ENCODE peak calls at places on chromosomes 3 and 15, in nine cellular contexts. U is PC-3, A is HFFc6, F is kidney, Z is transverse colon, Y is GM10248, L is adrenal gland, K is esophagus squamous epithelium, D is mammary epithelial cell. N is an unnamed sample.

GRCh38 chr15:40157748-40158447 is 3.0 kb upstream of the BUB1B start:
- DNase-seq in L (no peak), Y (no peak), A (no peak), D (no peak), F (no peak), Z (no peak), U (no peak), K (no peak), N (no peak)

GRCh38 chr15:72116680-72117447 is 1.1 kb downstream of the MYO9A start:
- DNase-seq in U (peak; percentile 19), D (peak; percentile 19), A (no peak), F (no peak), Z (peak; percentile 33), K (no peak), Y (no peak), L (peak; percentile 78), N (no peak)

GRCh38 chr3:117486709-117487394 is 777.3 kb downstream of the TUSC7 start:
- DNase-seq in F (no peak), U (no peak), D (no peak), A (no peak), L (no peak), Y (peak; percentile 5), K (no peak), Z (no peak), N (no peak)

GRCh38 chr3:63193647-63194046 is 84.5 kb upstream of the SYNPR start:
- DNase-seq in L (no peak), D (peak; percentile 9), A (peak; percentile 23), Y (no peak), F (no peak), K (no peak), U (peak; percentile 23), Z (no peak), N (no peak)

GRCh38 chr15:101381671-101382212 is 86.7 kb upstream of the SNRPA1 start:
- DNase-seq in F (peak; percentile 35), Z (no peak), Y (no peak), A (no peak), K (no peak), L (no peak), U (no peak), D (peak; percentile 3), N (no peak)

GRCh38 chr15:88688394-88688933 is 49.6 kb downstream of the ISG20 start:
- DNase-seq in F (no peak), Z (no peak), L (no peak), Y (no peak), K (no peak), A (no peak), D (no peak), U (no peak), N (no peak)

GRCh38 chr3:186627852-186628414 is 12.3 kb upstream of the FETUB start:
- DNase-seq in D (no peak), A (no peak), Z (no peak), U (no peak), F (no peak), L (no peak), Y (no peak), K (no peak), N (no peak)

GRCh38 chr3:14274999-14275961 is 96.7 kb downstream of the LSM3 start:
- DNase-seq in Y (no peak), A (no peak), F (no peak), U (peak; percentile 12), D (no peak), Z (no peak), K (no peak), L (no peak), N (no peak)

GRCh38 chr3:77342688-77343087 is 302.8 kb downstream of the ROBO2 start:
- DNase-seq in U (no peak), K (no peak), D (no peak), Y (no peak), F (no peak), L (no peak), A (no peak), Z (no peak), N (no peak)

GRCh38 chr3:77345009-77345408 is 305.1 kb downstream of the ROBO2 start:
- DNase-seq in D (no peak), F (no peak), Z (no peak), L (no peak), K (no peak), A (no peak), Y (no peak), U (no peak), N (no peak)

GRCh38 chr3:77348244-77348855 is 308.5 kb downstream of the ROBO2 start:
- DNase-seq in Y (no peak), Z (no peak), D (no peak), F (no peak), K (no peak), A (peak; percentile 23), U (peak; percentile 63), L (peak; percentile 73), N (no peak)
- TF ChIP-seq CTCF in Y (no peak), Z (peak; percentile 28), D (peak; percentile 24), F (peak; percentile 38), K (no peak), A (peak; percentile 72), U (peak; percentile 70), L (peak; percentile 46), N (no peak)

GRCh38 chr15:50114381-50114780 is 4.7 kb downstream of the ATP8B4 start:
- DNase-seq in K (no peak), Z (no peak), U (no peak), Y (no peak), L (peak; percentile 59), D (no peak), A (no peak), F (no peak), N (peak; percentile 72)

GRCh38 chr15:50119063-50119700 is at the start of gene ATP8B4:
- DNase-seq in U (no peak), A (no peak), D (no peak), L (no peak), Z (no peak), Y (no peak), K (no peak), F (no peak), N (no peak)

GRCh38 chr15:50117628-50118027 is 1.4 kb downstream of the ATP8B4 start:
- DNase-seq in F (no peak), L (no peak), A (no peak), U (no peak), K (no peak), Y (no peak), Z (no peak), D (no peak), N (no peak)

GRCh38 chr15:50113187-50113505 is 5.9 kb downstream of the ATP8B4 start:
- DNase-seq in A (no peak), F (no peak), D (no peak), Y (no peak), Z (no peak), U (no peak), L (no peak), K (no peak), N (no peak)

GRCh38 chr15:50116477-50116876 is 2.6 kb downstream of the ATP8B4 start:
- DNase-seq in Z (no peak), A (peak; percentile 33), Y (peak; percentile 37), L (peak; percentile 60), K (no peak), F (no peak), D (peak; percentile 24), U (peak; percentile 56), N (no peak)
- TF ChIP-seq CTCF in Z (no peak), A (peak; percentile 76), Y (peak; percentile 50), L (no peak), K (no peak), F (no peak), D (peak; percentile 63), U (peak; percentile 63), N (peak; percentile 25)

GRCh38 chr15:84818221-84819131 is 1.3 kb downstream of the ALPK3 start:
- DNase-seq in Y (no peak), F (no peak), K (no peak), U (peak; percentile 32), Z (no peak), L (peak; percentile 87), D (no peak), A (no peak), N (no peak)

GRCh38 chr15:84817461-84818081 is 415 bp downstream of the ALPK3 start:
- DNase-seq in Y (no peak), Z (no peak), L (no peak), K (no peak), A (no peak), D (no peak), U (no peak), F (no peak), N (no peak)

GRCh38 chr15:84821501-84822021 is 4.4 kb downstream of the ALPK3 start:
- DNase-seq in L (peak; percentile 47), K (no peak), Z (no peak), U (no peak), F (no peak), A (no peak), Y (no peak), D (no peak), N (no peak)

GRCh38 chr15:84819791-84820190 is 2.6 kb downstream of the ALPK3 start:
- DNase-seq in A (no peak), K (no peak), D (no peak), L (no peak), Z (no peak), U (no peak), F (no peak), Y (no peak), N (no peak)

GRCh38 chr15:84819291-84819768 is 2.2 kb downstream of the ALPK3 start:
- DNase-seq in K (no peak), A (no peak), L (peak; percentile 86), F (no peak), Z (no peak), Y (no peak), U (no peak), D (no peak), N (no peak)
- TF ChIP-seq CTCF in K (no peak), A (peak; percentile 15), L (no peak), F (peak; percentile 2), Z (no peak), Y (no peak), U (no peak), D (no peak), N (no peak)

GRCh38 chr3:128620268-128620691 is 30.3 kb downstream of the RPN1 start:
- DNase-seq in Z (no peak), F (no peak), A (no peak), L (no peak), K (no peak), D (no peak), Y (no peak), U (no peak), N (no peak)
- TF ChIP-seq CTCF in Z (no peak), F (no peak), A (peak; percentile 48), L (no peak), K (no peak), D (no peak), Y (no peak), U (peak; percentile 9), N (no peak)

DNA sequence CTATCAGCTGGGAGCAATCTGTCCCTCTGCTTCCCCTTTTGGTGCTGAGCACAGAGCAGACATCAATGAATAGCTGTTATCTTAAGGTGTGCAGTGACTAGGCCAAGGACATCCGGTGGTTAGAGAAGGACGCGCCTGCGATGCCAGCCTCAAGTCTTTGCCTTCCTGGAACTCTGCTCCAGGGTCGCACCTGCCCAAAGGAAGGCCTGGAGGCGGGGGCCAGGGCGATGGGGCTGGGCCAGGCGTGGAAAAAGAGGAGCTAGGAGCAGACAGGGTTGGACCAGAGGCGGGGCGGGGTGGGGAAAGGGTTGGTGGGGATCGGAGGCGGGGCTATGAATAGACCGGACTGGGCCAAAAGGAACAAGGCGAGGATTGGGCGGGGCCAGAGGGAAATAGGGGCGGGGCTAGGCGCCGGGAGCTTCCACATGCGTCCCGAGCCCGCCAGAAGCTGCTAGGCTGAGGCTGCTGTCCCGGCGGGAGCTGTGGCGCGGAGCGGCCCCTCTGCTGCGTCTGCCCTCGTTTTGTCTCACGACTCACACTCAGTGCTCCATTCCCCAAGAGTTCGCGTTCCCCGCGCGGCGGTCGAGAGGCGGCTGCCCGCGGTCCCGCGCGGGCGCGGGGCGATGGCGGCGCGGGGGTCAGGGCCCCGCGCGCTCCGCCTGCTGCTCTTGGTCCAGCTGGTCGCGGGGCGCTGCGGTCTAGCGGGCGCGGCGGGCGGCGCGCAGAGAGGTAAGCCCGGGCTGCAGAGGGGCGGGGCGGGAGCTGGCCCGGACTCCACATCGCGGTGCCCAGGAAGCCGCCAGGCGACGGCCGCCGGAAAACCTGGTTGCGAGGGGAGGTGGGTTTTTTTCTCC is at the start of gene CHRNA5:
- DNase-seq in Z (peak; percentile 97), K (peak; percentile 9), A (peak; percentile 76), D (peak; percentile 83), Y (peak; percentile 88), L (peak; percentile 88), U (peak; percentile 88), F (peak; percentile 90), N (peak; percentile 92)
- TF ChIP-seq CTCF in Z (no peak), K (no peak), A (no peak), D (no peak), Y (no peak), L (no peak), U (no peak), F (no peak), N (no peak)

N was measured in lower lobe of right lung.